ENCODE peak calls at places on chromosomes 6 and 20, in seven cellular contexts. I is GM12878, P is K562, N is GM12892, Y is SK-N-SH, H is HepG2, W is H1. T is an unnamed sample.

GRCh38 chr6:109340811-109341210 is 41.5 kb downstream of the CD164 start:
- DNase-seq in H (no peak), Y (no peak), N (no peak), P (no peak), I (no peak), W (no peak), T (no peak)

GRCh38 chr6:158046201-158047119 is 64.8 kb downstream of the SYNJ2 start:
- DNase-seq in I (no peak), P (no peak), W (no peak), Y (no peak), H (no peak), N (no peak), T (no peak)

GRCh38 chr20:40741507-40742106 is 52.6 kb upstream of the MAFB start:
- DNase-seq in P (peak), H (peak), I (no peak), N (peak), Y (no peak), W (peak), T (peak)

GRCh38 chr6:125949069-125949468 is 7.5 kb upstream of the HINT3 start:
- DNase-seq in N (no peak), H (no peak), P (no peak), W (no peak), I (no peak), Y (no peak), T (no peak)

GRCh38 chr6:132456700-132457143 is 55.4 kb upstream of the MOXD1 start:
- DNase-seq in W (no peak), P (no peak), I (peak), Y (no peak), N (peak), H (no peak), T (peak)

GRCh38 chr6:28474441-28475219 is 31.3 kb upstream of the ZSCAN23 start:
- DNase-seq in N (no peak), H (peak), P (peak), W (peak), I (peak), Y (peak), T (no peak)

GRCh38 chr6:39218868-39219567 is 10.3 kb downstream of the KCNK5 start:
- DNase-seq in W (no peak), N (no peak), P (no peak), I (no peak), Y (no peak), H (no peak), T (peak)

GRCh38 chr20:34724172-34724571 is 20.0 kb downstream of the TP53INP2 start:
- DNase-seq in Y (no peak), I (no peak), H (no peak), N (no peak), P (no peak), W (no peak), T (no peak)

GRCh38 chr6:57109905-57110304 is 19.9 kb downstream of the ZNF451 start:
- DNase-seq in W (no peak), P (no peak), H (no peak), Y (no peak), I (no peak), N (no peak), T (no peak)

GRCh38 chr20:51804754-51805153 is 2.4 kb upstream of the SALL4 start:
- DNase-seq in Y (no peak), I (no peak), H (no peak), P (no peak), W (no peak), N (no peak), T (no peak)

GRCh38 chr6:57262901-57263694 is 41.0 kb upstream of the RAB23 start:
- DNase-seq in W (no peak), I (no peak), N (no peak), Y (no peak), H (no peak), P (no peak), T (no peak)

GRCh38 chr6:100260584-100260983 is 204.1 kb downstream of the SIM1 start:
- DNase-seq in I (no peak), N (no peak), W (no peak), Y (no peak), P (no peak), H (no peak), T (no peak)

GRCh38 chr6:31271641-31272357 is at the start of gene HLA-C:
- DNase-seq in I (peak), P (peak), W (peak), N (peak), H (peak), Y (peak), T (peak)

GRCh38 chr6:145887969-145888368 is 73.4 kb upstream of the FBXO30 start:
- DNase-seq in I (no peak), P (no peak), N (no peak), Y (peak), H (no peak), W (no peak), T (no peak)

GRCh38 chr20:31718952-31719643 is 3.6 kb downstream of the BCL2L1 start:
- DNase-seq in N (no peak), P (no peak), H (no peak), Y (no peak), W (no peak), I (no peak), T (no peak)

GRCh38 chr6:111918825-111919224 is 45.6 kb upstream of the FYN start:
- DNase-seq in Y (no peak), P (no peak), N (no peak), H (no peak), W (no peak), I (no peak), T (no peak)

GRCh38 chr6:111683749-111684267 is 78.1 kb upstream of the TRAF3IP2 start:
- DNase-seq in I (no peak), W (no peak), H (no peak), P (no peak), Y (no peak), N (no peak), T (no peak)

GRCh38 chr20:31707994-31708744 is 14.5 kb downstream of the BCL2L1 start:
- DNase-seq in I (no peak), H (no peak), W (peak), N (no peak), P (peak), Y (no peak), T (no peak)

GRCh38 chr20:4573564-4574355 is 147.9 kb upstream of the PRND start:
- DNase-seq in W (no peak), I (no peak), P (no peak), N (no peak), Y (no peak), H (no peak), T (no peak)

GRCh38 chr20:36435799-36436541 is 105.3 kb upstream of the MYL9 start:
- DNase-seq in I (no peak), P (peak), N (peak), W (peak), Y (peak), H (peak), T (peak)

GRCh38 chr20:9660236-9660868 is 146.0 kb downstream of the LAMP5 start:
- DNase-seq in W (peak), Y (no peak), H (peak), I (no peak), N (no peak), P (no peak), T (no peak)

GRCh38 chr20:4666001-4666470 is 55.7 kb upstream of the PRND start:
- DNase-seq in N (no peak), P (no peak), H (no peak), I (no peak), W (no peak), Y (no peak), T (no peak)

GRCh38 chr20:45301824-45302251 is 4.8 kb upstream of the RBPJL start:
- DNase-seq in Y (no peak), N (no peak), H (no peak), W (no peak), I (peak), P (no peak), T (no peak)

GRCh38 chr6:96162711-96163120 is 146.9 kb downstream of the FUT9 start:
- DNase-seq in Y (no peak), H (no peak), P (no peak), I (no peak), W (no peak), N (no peak), T (no peak)

GRCh38 chr6:7559651-7560385 is 18.3 kb downstream of the DSP start:
- DNase-seq in W (no peak), I (no peak), Y (no peak), P (no peak), H (peak), N (no peak), T (no peak)

GRCh38 chr6:157952751-157953479 is 28.7 kb upstream of the SYNJ2 start:
- DNase-seq in P (no peak), Y (no peak), H (peak), W (no peak), N (no peak), I (no peak), T (no peak)

GRCh38 chr6:160333101-160333500 is 15.1 kb upstream of the SLC22A3 start:
- DNase-seq in H (no peak), P (no peak), Y (no peak), N (no peak), I (no peak), W (no peak), T (no peak)

GRCh38 chr20:137668-138131 is 4.7 kb upstream of the DEFB126 start:
- DNase-seq in N (no peak), I (no peak), Y (peak), W (no peak), H (peak), P (peak), T (no peak)

GRCh38 chr6:91276315-91276714 is 689.4 kb upstream of the MAP3K7 start:
- DNase-seq in W (no peak), H (peak), Y (peak), N (no peak), I (no peak), P (no peak), T (peak)

GRCh38 chr6:143677891-143678737 is at the start of gene PHACTR2:
- DNase-seq in W (peak), N (peak), P (peak), H (peak), Y (peak), I (no peak), T (peak)

GRCh38 chr6:75211920-75212590 is 6.2 kb upstream of the COL12A1 start:
- DNase-seq in I (no peak), P (no peak), W (no peak), H (no peak), Y (no peak), N (no peak), T (no peak)

GRCh38 chr20:23943304-23943703 is 45.3 kb downstream of the GGTLC1 start:
- DNase-seq in I (no peak), W (no peak), Y (no peak), H (no peak), N (no peak), P (no peak), T (no peak)

GRCh38 chr6:100230115-100230975 is 234.4 kb downstream of the SIM1 start:
- DNase-seq in H (no peak), Y (no peak), I (no peak), N (no peak), P (no peak), W (no peak), T (no peak)

GRCh38 chr6:146202570-146202969 is 173.7 kb downstream of the GRM1 start:
- DNase-seq in W (no peak), N (no peak), Y (no peak), H (no peak), I (no peak), P (no peak), T (no peak)

GRCh38 chr6:33830635-33831240 is 26.9 kb upstream of the MLN start:
- DNase-seq in P (no peak), H (no peak), W (no peak), Y (no peak), I (no peak), N (no peak), T (no peak)

GRCh38 chr6:112311950-112312547 is 35.1 kb upstream of the RFPL4B start:
- DNase-seq in N (no peak), P (peak), Y (peak), H (peak), W (no peak), I (no peak), T (no peak)

GRCh38 chr20:12744026-12744425 is 264.7 kb upstream of the SPTLC3 start:
- DNase-seq in H (no peak), W (no peak), P (no peak), I (no peak), N (no peak), Y (no peak), T (no peak)

DNA sequence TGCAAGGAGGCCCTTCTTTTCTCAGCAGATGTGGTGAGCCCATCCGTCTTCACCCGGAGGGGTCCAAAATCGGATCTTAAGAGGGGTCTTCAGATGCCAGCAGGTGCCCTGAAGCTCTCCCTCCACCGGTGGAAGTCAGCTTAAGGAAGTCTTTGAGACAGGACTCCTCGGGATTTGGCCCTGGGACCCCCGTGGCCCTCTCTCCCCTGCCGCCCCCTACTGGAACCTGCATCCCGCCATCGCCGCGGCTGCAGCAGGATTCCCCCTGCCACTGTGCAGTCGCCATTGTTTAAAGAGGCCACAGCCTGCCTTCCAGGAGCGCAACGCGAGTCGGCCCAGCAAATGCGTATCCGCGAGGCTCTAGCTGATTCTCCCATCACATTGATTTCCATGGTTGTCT is 292.5 kb upstream of the ZNF337 start:
- DNase-seq in Y (no peak), P (no peak), N (no peak), W (no peak), H (no peak), I (no peak), T (no peak)
- TF ChIP-seq TAF1 in Y (no peak), P (no peak), N (no peak), W (no peak), H (no peak), I (no peak), T (no peak)

DNA sequence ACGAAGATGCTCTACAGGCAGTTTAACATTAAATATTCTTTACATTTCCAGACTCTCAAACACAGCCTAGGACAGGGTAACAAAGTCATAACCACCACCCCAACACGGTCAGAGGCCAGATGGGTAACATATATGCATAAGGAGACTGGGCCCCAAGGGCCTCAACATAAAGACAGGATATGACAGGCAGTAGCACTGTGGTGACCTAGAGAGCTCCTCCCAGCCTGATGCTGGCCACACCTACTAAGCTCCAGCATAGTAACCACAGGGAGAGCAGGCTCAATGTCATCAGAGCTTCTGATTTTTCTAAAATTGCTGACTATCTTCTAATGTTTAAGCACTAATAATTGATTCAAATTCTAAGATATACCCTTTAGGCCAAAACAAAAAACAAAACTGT is 21.7 kb downstream of the SMLR1 start:
- DNase-seq in I (no peak), P (no peak), N (no peak), H (no peak), Y (no peak), W (no peak), T (no peak)
- TF ChIP-seq TAF1 in I (no peak), P (no peak), N (no peak), H (no peak), Y (no peak), W (no peak), T (no peak)

DNA sequence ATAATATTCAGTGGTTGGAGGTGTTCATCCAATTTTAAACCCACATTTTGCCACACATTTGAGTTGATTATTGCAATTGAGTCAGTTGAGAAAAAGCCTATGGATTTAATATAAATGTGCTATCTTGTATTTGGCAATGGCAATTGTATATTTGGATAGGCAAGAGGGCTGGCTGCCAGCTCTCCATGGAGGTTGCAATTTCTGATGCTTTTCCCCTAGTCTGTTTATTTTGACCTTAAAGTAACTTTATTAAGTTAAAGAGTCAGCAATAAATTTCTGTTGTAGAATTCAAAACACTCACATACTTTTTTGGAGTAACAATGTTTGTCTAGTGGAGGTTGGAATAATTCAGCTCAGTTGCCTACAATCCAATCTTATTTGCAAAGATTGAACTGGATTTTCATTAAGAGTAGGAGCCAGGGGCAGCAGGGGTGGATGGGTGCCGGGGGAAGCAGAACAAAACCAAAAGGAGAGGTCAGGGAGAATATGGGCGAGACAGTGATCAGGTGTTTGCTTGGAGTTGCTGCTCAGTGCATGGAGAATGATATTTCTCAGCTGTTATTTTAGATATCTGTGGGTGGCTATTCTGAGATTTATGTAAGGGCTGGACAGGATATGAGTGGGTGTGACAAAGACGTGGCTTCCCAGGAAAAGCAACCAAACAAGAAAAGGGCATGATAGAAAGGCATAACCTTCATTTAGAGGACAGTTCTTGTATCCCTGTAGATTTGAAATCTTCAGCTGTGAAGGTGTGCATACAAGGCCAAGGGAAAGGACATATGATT is 163.0 kb downstream of the HDGFL1 start:
- DNase-seq in P (no peak), H (no peak), I (no peak), N (no peak), Y (no peak), W (no peak), T (no peak)
- TF ChIP-seq TAF1 in P (no peak), H (no peak), I (no peak), N (no peak), Y (no peak), W (no peak), T (no peak)

GRCh38 chr6:138250053-138250452 is 31.8 kb upstream of the PBOV1 start:
- DNase-seq in W (no peak), I (no peak), P (no peak), Y (no peak), H (no peak), N (no peak), T (no peak)
- TF ChIP-seq TAF1 in W (no peak), I (no peak), P (no peak), Y (no peak), H (no peak), N (no peak), T (no peak)

GRCh38 chr20:57685134-57685851 is 24.5 kb downstream of the PMEPA1 start:
- DNase-seq in N (no peak), I (no peak), P (no peak), Y (peak), W (no peak), H (no peak), T (no peak)

GRCh38 chr20:57686931-57687652 is 22.7 kb downstream of the PMEPA1 start:
- DNase-seq in H (no peak), W (no peak), I (no peak), N (no peak), Y (no peak), P (no peak), T (no peak)

GRCh38 chr20:57682184-57683038 is 27.4 kb downstream of the PMEPA1 start:
- DNase-seq in P (no peak), N (no peak), H (no peak), W (no peak), I (peak), Y (peak), T (no peak)

GRCh38 chr20:57680934-57681914 is 28.6 kb downstream of the PMEPA1 start:
- DNase-seq in P (no peak), Y (no peak), I (peak), N (no peak), H (no peak), W (no peak), T (no peak)

GRCh38 chr20:57683876-57684275 is 25.9 kb downstream of the PMEPA1 start:
- DNase-seq in P (no peak), I (no peak), W (no peak), N (no peak), Y (no peak), H (no peak), T (no peak)
- TF ChIP-seq TAF1 in P (no peak), I (no peak), W (no peak), N (no peak), Y (no peak), H (no peak), T (no peak)

GRCh38 chr6:365835-366234 is 25.7 kb upstream of the IRF4 start:
- DNase-seq in N (no peak), Y (no peak), I (no peak), W (no peak), H (no peak), P (no peak), T (no peak)
- TF ChIP-seq TAF1 in N (no peak), Y (no peak), I (no peak), W (no peak), H (no peak), P (no peak), T (no peak)

GRCh38 chr6:37993596-37993995 is 174.1 kb downstream of the ZFAND3 start:
- DNase-seq in H (no peak), W (no peak), I (no peak), Y (no peak), P (no peak), N (no peak), T (no peak)

GRCh38 chr6:37990762-37991525 is 171.4 kb downstream of the ZFAND3 start:
- DNase-seq in N (no peak), P (no peak), I (no peak), Y (no peak), H (no peak), W (no peak), T (no peak)

GRCh38 chr6:37992749-37993148 is 173.2 kb downstream of the ZFAND3 start:
- DNase-seq in H (no peak), W (no peak), P (no peak), I (no peak), N (no peak), Y (no peak), T (no peak)

GRCh38 chr6:37998366-37998765 is 178.8 kb downstream of the ZFAND3 start:
- DNase-seq in I (no peak), W (no peak), Y (no peak), H (no peak), P (no peak), N (no peak), T (no peak)

GRCh38 chr6:37994238-37994637 is 174.7 kb downstream of the ZFAND3 start:
- DNase-seq in I (no peak), W (no peak), P (no peak), N (no peak), Y (no peak), H (no peak), T (no peak)
- TF ChIP-seq TAF1 in I (no peak), W (no peak), P (no peak), N (no peak), Y (no peak), H (no peak), T (no peak)

GRCh38 chr6:32614366-32615081 is 22.7 kb upstream of the HLA-DQA1 start:
- DNase-seq in N (no peak), P (no peak), Y (no peak), H (no peak), I (no peak), W (no peak), T (no peak)

GRCh38 chr6:32615885-32616532 is 21.2 kb upstream of the HLA-DQA1 start:
- DNase-seq in I (no peak), Y (no peak), N (no peak), W (no peak), H (no peak), P (no peak), T (no peak)

GRCh38 chr6:32613475-32613874 is 23.7 kb upstream of the HLA-DQA1 start:
- DNase-seq in H (no peak), I (no peak), N (no peak), Y (no peak), P (no peak), W (no peak), T (no peak)

GRCh38 chr6:32621372-32621771 is 15.8 kb upstream of the HLA-DQA1 start:
- DNase-seq in Y (no peak), I (no peak), W (no peak), N (no peak), H (no peak), P (no peak), T (no peak)

DNA sequence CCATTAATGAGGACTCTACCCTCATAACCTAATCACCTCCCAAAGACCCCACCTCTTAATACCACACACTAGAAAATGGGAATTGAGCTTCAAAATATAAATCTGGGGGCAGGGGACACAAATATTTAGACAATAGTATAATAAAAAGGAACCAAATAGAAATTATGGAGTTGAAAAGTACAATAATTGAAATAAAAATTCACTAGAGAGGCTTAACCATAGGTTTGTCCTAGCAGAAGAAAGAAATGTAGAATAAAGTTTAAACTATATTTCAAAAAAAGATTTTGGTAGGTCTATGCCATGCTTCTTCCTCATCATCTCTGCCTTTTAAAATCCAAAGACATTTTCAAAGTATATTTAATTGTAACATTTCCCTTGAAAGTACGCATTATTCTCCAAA is 19.5 kb upstream of the HLA-DQA1 start:
- DNase-seq in Y (no peak), P (no peak), I (no peak), H (no peak), N (no peak), W (no peak), T (no peak)
- TF ChIP-seq TAF1 in Y (no peak), P (no peak), I (no peak), H (no peak), N (no peak), W (no peak), T (no peak)